ENCODE peak calls at places on chromosomes 7 and 10, in four cellular contexts. U is right lobe of liver, E is AG10803, J is lower lobe of right lung. H is an unnamed sample.

GRCh38 chr7:50185188-50185587 is 92.1 kb upstream of the ZPBP start:
- DNase-seq in E (no peak), U (no peak), J (peak), H (no peak)

GRCh38 chr7:29342761-29343160 is 148.2 kb downstream of the CHN2 start:
- DNase-seq in J (no peak), U (no peak), E (peak), H (no peak)

GRCh38 chr10:13348216-13349017 is at the start of gene SEPHS1:
- DNase-seq in J (peak), U (peak), E (peak), H (peak)

GRCh38 chr7:25314729-25315267 is 86.5 kb upstream of the NPVF start:
- DNase-seq in J (no peak), U (no peak), E (no peak), H (no peak)

GRCh38 chr10:131842351-131843088 is 58.3 kb upstream of the PPP2R2D start:
- DNase-seq in U (peak), E (no peak), J (peak), H (no peak)

GRCh38 chr10:94902570-94902969 is 35.9 kb upstream of the CYP2C9 start:
- DNase-seq in E (no peak), U (no peak), J (no peak), H (no peak)

GRCh38 chr10:69333205-69333604 is 54.9 kb downstream of the HK1 start:
- DNase-seq in E (peak), U (no peak), J (peak), H (no peak)

GRCh38 chr10:351770-352318 is 216.6 kb downstream of the ZMYND11 start:
- DNase-seq in E (no peak), U (no peak), J (no peak), H (no peak)

GRCh38 chr7:150800576-150801241 is at the start of gene TMEM176A:
- DNase-seq in U (peak), E (no peak), J (no peak), H (no peak)

GRCh38 chr7:126839624-126840023 is 413.1 kb downstream of the GRM8 start:
- DNase-seq in U (no peak), E (no peak), J (no peak), H (no peak)

DNA sequence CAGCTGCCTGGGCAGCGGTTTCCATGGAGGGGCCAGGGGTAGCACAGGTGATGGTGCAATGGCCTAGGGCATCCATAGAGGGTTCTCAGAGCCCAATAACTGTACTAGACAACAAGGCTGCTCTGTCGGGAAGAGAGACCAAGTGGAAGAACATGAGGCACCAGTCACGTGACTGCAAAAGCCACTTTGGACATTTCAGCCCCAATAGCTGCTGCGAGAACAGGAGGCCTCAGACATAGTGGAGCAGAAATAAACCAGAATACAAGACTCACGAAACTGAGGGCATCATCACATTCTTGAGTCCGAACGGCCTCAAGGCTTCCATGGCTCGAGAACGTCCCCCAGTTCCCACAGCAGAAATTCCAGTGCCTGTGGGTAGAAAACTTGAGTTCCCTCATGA is 32.3 kb upstream of the FIS1 start:
- DNase-seq in U (no peak), J (no peak), E (no peak), H (no peak)
- TF ChIP-seq CTCF in U (no peak), J (no peak), E (no peak), H (no peak)

DNA sequence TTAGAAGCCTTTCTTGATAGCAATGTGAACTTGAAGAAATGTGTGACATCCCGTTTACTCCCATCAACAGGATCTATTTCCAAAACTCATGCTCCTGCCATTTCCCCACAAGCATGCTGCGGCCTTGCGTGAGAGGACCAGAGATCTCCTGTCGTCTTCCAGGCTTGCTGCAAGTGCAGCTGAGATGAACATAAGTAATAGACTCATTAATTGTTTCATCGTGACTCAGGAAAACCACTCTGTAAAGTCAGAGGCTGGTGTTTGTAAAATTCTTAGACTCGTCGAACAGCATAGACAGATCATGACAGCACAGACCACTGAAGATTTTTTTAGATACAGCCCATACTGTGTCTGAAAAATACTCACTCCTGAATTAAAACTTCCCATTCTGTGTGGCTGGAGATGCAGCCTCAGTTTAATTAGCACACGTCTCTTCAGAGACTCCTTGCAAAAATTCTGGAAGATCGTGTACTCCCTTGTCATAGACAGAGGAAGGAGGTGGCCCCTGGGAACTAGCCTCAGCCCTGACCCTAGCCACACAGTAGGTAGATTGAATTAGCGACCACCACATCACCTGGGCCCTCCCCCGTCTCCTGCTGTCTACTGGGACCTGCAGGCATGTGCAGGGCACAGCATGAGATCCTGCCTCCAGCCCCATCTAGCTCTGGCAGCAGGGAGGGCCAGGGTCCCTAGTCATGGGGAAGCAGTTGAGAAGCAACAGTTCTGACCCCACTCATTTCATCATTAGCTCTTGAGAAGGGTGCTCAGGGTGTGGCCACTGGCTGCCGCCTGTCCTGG is 226.0 kb downstream of the CELF2 start:
- DNase-seq in U (no peak), E (peak), J (no peak), H (no peak)
- H3K4me3 ChIP-seq in U (no peak), E (no peak), J (no peak), H (no peak)

DNA sequence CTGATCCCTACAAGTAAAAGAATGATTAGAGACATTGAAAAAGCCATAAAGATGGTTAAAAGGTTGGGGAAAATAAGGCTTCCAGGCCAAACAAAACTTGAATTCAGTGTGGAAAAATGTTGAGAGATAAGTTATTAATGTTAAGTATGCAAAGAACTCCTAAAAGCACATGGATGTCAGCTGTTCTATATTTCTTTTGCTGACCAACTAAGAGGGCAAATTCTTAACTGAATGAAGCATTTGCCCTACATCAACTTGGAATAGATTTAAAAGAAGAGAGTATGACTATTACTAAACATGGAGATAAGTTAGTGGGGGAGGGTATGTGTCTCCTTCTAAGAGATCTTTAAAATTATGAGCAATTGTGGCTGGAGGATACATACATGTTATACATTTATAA is 124.8 kb downstream of the KIAA1217 start:
- DNase-seq in U (no peak), J (no peak), E (peak), H (no peak)
- TF ChIP-seq CTCF in U (no peak), J (no peak), E (no peak), H (no peak)

DNA sequence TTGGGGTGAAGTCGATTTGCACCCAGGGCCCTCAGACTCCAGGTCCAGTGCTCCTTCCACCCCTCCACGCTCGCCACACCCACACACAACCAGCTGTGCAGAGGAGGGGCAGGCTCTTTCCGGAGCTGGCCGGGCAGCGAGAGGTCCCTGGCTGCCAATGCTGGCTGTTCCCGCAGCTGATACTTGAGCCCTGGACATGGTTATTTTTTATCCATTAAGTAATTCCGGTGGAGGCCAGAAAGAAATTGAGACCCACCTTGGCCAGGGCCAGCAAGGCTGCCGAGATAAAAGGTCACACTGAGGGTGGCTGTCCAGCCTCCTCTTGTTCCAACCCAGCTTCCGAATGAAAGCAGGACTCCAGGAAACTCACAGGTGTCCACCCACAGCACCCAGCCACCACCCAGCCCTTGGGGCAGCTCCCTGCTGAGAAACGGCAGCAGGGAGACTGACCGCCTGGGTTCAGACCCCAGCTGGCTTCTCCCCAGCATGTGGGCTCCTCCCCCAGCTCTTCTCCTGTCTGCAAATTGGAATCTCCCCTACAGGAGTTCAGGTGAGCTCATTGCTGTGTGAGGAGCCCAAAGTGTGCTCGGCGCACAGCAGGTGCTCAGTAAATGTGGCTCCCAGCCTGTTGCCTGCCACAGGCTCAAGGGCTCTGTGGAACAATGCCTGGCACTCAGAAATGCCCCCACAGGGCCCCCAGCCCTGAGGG is 77.8 kb downstream of the PDGFA start:
- DNase-seq in E (no peak), J (no peak), U (no peak), H (no peak)
- H3K4me3 ChIP-seq in E (no peak), J (no peak), U (no peak), H (no peak)